ENCODE peak calls at places on chromosomes 4 and X, in six cellular contexts. W is D341Med, Z is HT1080, N is AG08395, D is ACHN, P is HCT116. T is an unnamed sample.

GRCh38 chr4:71932941-71933340 is 98.9 kb upstream of the NPFFR2 start:
- DNase-seq in D (no peak), N (no peak), P (no peak), W (no peak), Z (peak; percentile 15), T (no peak)

GRCh38 chr4:826508-827208 is 729 bp upstream of the CPLX1 start:
- DNase-seq in N (no peak), Z (no peak), P (no peak), W (peak; percentile 89), D (no peak), T (no peak)

GRCh38 chrX:13489451-13489850 is 80.0 kb upstream of the EGFL6 start:
- DNase-seq in P (no peak), N (peak; percentile 31), W (no peak), Z (peak; percentile 31), D (peak; percentile 73), T (no peak)

GRCh38 chr4:93475730-93476129 is 352.8 kb upstream of the ATOH1 start:
- DNase-seq in P (no peak), D (no peak), W (no peak), N (no peak), Z (no peak), T (peak; percentile 1)

GRCh38 chrX:1542994-1543725 is 6.2 kb upstream of the P2RY8 start:
- DNase-seq in P (no peak), D (no peak), N (no peak), W (no peak), Z (no peak), T (no peak)

GRCh38 chrX:77003956-77004355 is 443.2 kb upstream of the FGF16 start:
- DNase-seq in Z (no peak), N (no peak), D (no peak), P (no peak), W (no peak), T (no peak)

GRCh38 chr4:8846046-8846720 is 25.5 kb downstream of the HMX1 start:
- DNase-seq in D (no peak), N (no peak), P (no peak), Z (no peak), W (peak; percentile 8), T (no peak)

GRCh38 chr4:139889194-139889762 is 223.7 kb downstream of the MGST2 start:
- DNase-seq in D (no peak), W (no peak), N (no peak), Z (no peak), P (no peak), T (no peak)

GRCh38 chr4:173490817-173491518 is 39.1 kb downstream of the HAND2 start:
- DNase-seq in N (peak; percentile 53), P (no peak), D (peak; percentile 54), W (no peak), Z (peak; percentile 82), T (peak; percentile 61)

GRCh38 chr4:173782660-173783059 is 252.6 kb upstream of the HAND2 start:
- DNase-seq in D (no peak), P (no peak), Z (no peak), N (no peak), W (peak; percentile 21), T (no peak)

GRCh38 chrX:45479196-45479834 is 278.6 kb upstream of the DIPK2B start:
- DNase-seq in D (peak; percentile 68), W (no peak), N (peak; percentile 83), P (peak; percentile 56), Z (peak; percentile 91), T (peak; percentile 65)

GRCh38 chr4:112153222-112153791 is 8.1 kb downstream of the FAM241A start:
- DNase-seq in W (no peak), P (no peak), D (no peak), Z (no peak), N (no peak), T (no peak)

GRCh38 chrX:75115707-75116413 is 40.2 kb downstream of the ABCB7 start:
- DNase-seq in P (no peak), N (no peak), Z (no peak), D (no peak), W (no peak), T (no peak)